ENCODE peak calls at places on chromosomes 1 and 21, in eight cellular contexts. L, C, T, Z, K, B, P and V are unnamed samples.

GRCh38 chr1:113195115-113195845 is 122.3 kb downstream of the LRIG2 start:
- DNase-seq in P (no peak), Z (no peak), C (no peak), T (no peak), B (no peak), K (no peak), L (no peak), V (no peak)

GRCh38 chr1:236302941-236303340 is 21.2 kb upstream of the ERO1B start:
- DNase-seq in C (no peak), L (no peak), K (no peak), P (no peak), Z (no peak), B (no peak), T (no peak), V (no peak)

GRCh38 chr1:65175171-65176070 is 27.4 kb downstream of the AK4 start:
- DNase-seq in C (peak; percentile 63), Z (no peak), L (no peak), P (no peak), B (no peak), T (no peak), K (no peak), V (no peak)

GRCh38 chr21:26147535-26147934 is 23.0 kb downstream of the APP start:
- DNase-seq in T (no peak), B (no peak), K (no peak), C (no peak), Z (no peak), P (no peak), L (no peak), V (no peak)

GRCh38 chr1:39898648-39899603 is 2.8 kb downstream of the MYCL start:
- DNase-seq in C (peak; percentile 52), B (peak; percentile 78), P (no peak), K (no peak), T (no peak), L (no peak), Z (peak; percentile 61), V (peak; percentile 21)

GRCh38 chr1:244158039-244158438 is 107.0 kb downstream of the ZBTB18 start:
- DNase-seq in C (no peak), P (no peak), B (no peak), T (no peak), K (no peak), Z (no peak), L (no peak), V (no peak)

GRCh38 chr1:92169161-92169560 is 48.6 kb upstream of the C1orf146 start:
- DNase-seq in P (no peak), C (no peak), Z (no peak), K (no peak), L (no peak), T (no peak), B (no peak), V (no peak)

GRCh38 chr1:16445052-16445451 is 4.5 kb downstream of the NECAP2 start:
- DNase-seq in K (no peak), B (no peak), T (no peak), P (no peak), Z (no peak), C (no peak), L (no peak), V (no peak)

GRCh38 chr21:41250519-41250918 is 66.1 kb upstream of the FAM3B start:
- DNase-seq in C (peak; percentile 60), Z (no peak), L (no peak), T (no peak), K (no peak), P (peak; percentile 13), B (no peak), V (no peak)

GRCh38 chr21:45992311-45993209 is 11.0 kb downstream of the COL6A1 start:
- DNase-seq in B (peak; percentile 2), L (no peak), K (no peak), T (no peak), P (no peak), C (peak; percentile 70), Z (no peak), V (no peak)

GRCh38 chr1:165501351-165501974 is 42.3 kb upstream of the LRRC52 start:
- DNase-seq in Z (no peak), P (no peak), L (no peak), C (peak; percentile 8), T (no peak), K (no peak), B (no peak), V (no peak)